ENCODE peak calls at places on chromosome 7, in six cellular contexts. One of them, this sample, is unnamed.

GRCh38 chr7:68512466-68512865 is 1085.8 kb upstream of the AUTS2 start:
- DNase-seq in PC-3: no peak
- DNase-seq in gastrocnemius medialis: no peak
- DNase-seq in stomach: no peak
- DNase-seq in NCI-H774: no peak
- DNase-seq in stimulated activated naive CD4-positive, alpha-beta T cell: no peak
- DNase-seq in this sample: no peak

GRCh38 chr7:36305226-36305625 is 84.4 kb upstream of the ANLN start:
- DNase-seq in NCI-H774: no peak
- DNase-seq in PC-3: no peak
- DNase-seq in stimulated activated naive CD4-positive, alpha-beta T cell: no peak
- DNase-seq in gastrocnemius medialis: no peak
- DNase-seq in stomach: peak
- DNase-seq in this sample: no peak

GRCh38 chr7:73572767-73573186 is 5.6 kb downstream of the TBL2 start:
- DNase-seq in NCI-H774: no peak
- DNase-seq in gastrocnemius medialis: no peak
- DNase-seq in PC-3: no peak
- DNase-seq in stimulated activated naive CD4-positive, alpha-beta T cell: no peak
- DNase-seq in stomach: no peak
- DNase-seq in this sample: no peak

GRCh38 chr7:22127835-22128527 is 182.3 kb upstream of the CDCA7L start:
- DNase-seq in gastrocnemius medialis: no peak
- DNase-seq in stimulated activated naive CD4-positive, alpha-beta T cell: no peak
- DNase-seq in PC-3: no peak
- DNase-seq in stomach: no peak
- DNase-seq in NCI-H774: no peak
- DNase-seq in this sample: no peak

GRCh38 chr7:22864855-22865606 is 42.4 kb upstream of the TOMM7 start:
- DNase-seq in stomach: no peak
- DNase-seq in gastrocnemius medialis: no peak
- DNase-seq in NCI-H774: no peak
- DNase-seq in stimulated activated naive CD4-positive, alpha-beta T cell: no peak
- DNase-seq in PC-3: no peak
- DNase-seq in this sample: no peak

GRCh38 chr7:124752310-124752709 is 13.3 kb downstream of the GPR37 start:
- DNase-seq in PC-3: no peak
- DNase-seq in NCI-H774: no peak
- DNase-seq in stomach: no peak
- DNase-seq in stimulated activated naive CD4-positive, alpha-beta T cell: no peak
- DNase-seq in gastrocnemius medialis: no peak
- DNase-seq in this sample: no peak

GRCh38 chr7:132472463-132473120 is 103.7 kb downstream of the PLXNA4 start:
- DNase-seq in stomach: no peak
- DNase-seq in stimulated activated naive CD4-positive, alpha-beta T cell: no peak
- DNase-seq in gastrocnemius medialis: peak
- DNase-seq in NCI-H774: peak
- DNase-seq in PC-3: peak
- DNase-seq in this sample: no peak

GRCh38 chr7:1312098-1313070 is 79.7 kb downstream of the UNCX start:
- DNase-seq in gastrocnemius medialis: no peak
- DNase-seq in stomach: no peak
- DNase-seq in PC-3: no peak
- DNase-seq in NCI-H774: no peak
- DNase-seq in stimulated activated naive CD4-positive, alpha-beta T cell: no peak
- DNase-seq in this sample: no peak

GRCh38 chr7:112782498-112782897 is 7.7 kb downstream of the TMEM168 start:
- DNase-seq in PC-3: no peak
- DNase-seq in stomach: no peak
- DNase-seq in NCI-H774: no peak
- DNase-seq in stimulated activated naive CD4-positive, alpha-beta T cell: no peak
- DNase-seq in gastrocnemius medialis: no peak
- DNase-seq in this sample: no peak

GRCh38 chr7:24169077-24169624 is 114.8 kb upstream of the NPY start:
- DNase-seq in NCI-H774: no peak
- DNase-seq in gastrocnemius medialis: no peak
- DNase-seq in PC-3: no peak
- DNase-seq in stimulated activated naive CD4-positive, alpha-beta T cell: no peak
- DNase-seq in stomach: no peak
- DNase-seq in this sample: no peak

GRCh38 chr7:112204072-112204775 is 2.0 kb downstream of the DOCK4 start:
- DNase-seq in NCI-H774: no peak
- DNase-seq in PC-3: peak
- DNase-seq in stomach: no peak
- DNase-seq in gastrocnemius medialis: no peak
- DNase-seq in stimulated activated naive CD4-positive, alpha-beta T cell: peak
- DNase-seq in this sample: no peak